ENCODE peak calls at places on chromosomes 12 and 14, in five cellular contexts. U is germinal center, G is progenitor cell of endocrine pancreas, T is HuH-7, F is iris pigment epithelial cell. A is an unnamed sample.

GRCh38 chr12:93025145-93026103 is 96.3 kb upstream of the EEA1 start:
- DNase-seq in G (no peak), T (no peak), U (peak), F (peak), A (peak)

GRCh38 chr14:37147310-37147875 is 25.0 kb downstream of the SLC25A21 start:
- DNase-seq in F (peak), T (no peak), G (no peak), U (no peak), A (no peak)

GRCh38 chr14:66624319-66624937 is 116.5 kb downstream of the GPHN start:
- DNase-seq in F (peak), T (peak), G (peak), U (peak), A (peak)

GRCh38 chr12:111519083-111519482 is 80.0 kb downstream of the ATXN2 start:
- DNase-seq in T (no peak), U (no peak), G (no peak), F (no peak), A (no peak)

GRCh38 chr14:93905623-93906022 is 21.5 kb upstream of the FAM181A start:
- DNase-seq in T (no peak), F (no peak), U (no peak), G (no peak), A (no peak)

GRCh38 chr12:123886258-123886657 is 86.4 kb downstream of the CCDC92 start:
- DNase-seq in F (no peak), T (no peak), U (no peak), G (no peak), A (no peak)

GRCh38 chr12:18375131-18375530 is 113.8 kb downstream of the PIK3C2G start:
- DNase-seq in F (peak), U (no peak), T (no peak), G (no peak), A (no peak)

GRCh38 chr12:115337693-115338543 is 653.9 kb upstream of the TBX3 start:
- DNase-seq in G (no peak), F (peak), U (no peak), T (no peak), A (peak)

GRCh38 chr14:26841361-26841760 is 243.5 kb upstream of the NOVA1 start:
- DNase-seq in T (no peak), F (peak), G (no peak), U (no peak), A (no peak)

GRCh38 chr14:69038449-69039286 is 59.6 kb upstream of the ACTN1 start:
- DNase-seq in F (peak), G (no peak), T (no peak), U (no peak), A (peak)

GRCh38 chr12:117507547-117507946 is 146.1 kb upstream of the NOS1 start:
- DNase-seq in T (no peak), G (no peak), U (no peak), F (no peak), A (no peak)

GRCh38 chr14:101224356-101225115 is 321.0 kb upstream of the RTL1 start:
- DNase-seq in G (no peak), U (no peak), T (no peak), F (no peak), A (no peak)

GRCh38 chr14:104676130-104676693 is 13.2 kb upstream of the INF2 start:
- DNase-seq in U (no peak), G (no peak), T (no peak), F (no peak), A (no peak)

GRCh38 chr14:103626150-103626850 is 2.7 kb upstream of the KLC1 start:
- DNase-seq in G (no peak), U (no peak), T (no peak), F (no peak), A (no peak)

A was measured in cardiac muscle cell.